ENCODE peak calls at places on chromosomes 11 and 22, in six cellular contexts. T, V, Z, L, Y and M are unnamed samples. For H3K79me2 and H3K4me1, the result is how much of the 10 kb centered on the place peaks cover.

GRCh38 chr11:57214494-57214893 is 22.6 kb downstream of the APLNR start:
- DNase-seq in L (no peak), V (no peak), Z (no peak), Y (no peak), T (no peak), M (no peak)

GRCh38 chr22:36379593-36380361 is 8.0 kb downstream of the MYH9 start:
- DNase-seq in Y (no peak), T (no peak), Z (no peak), V (no peak), L (no peak), M (no peak)

GRCh38 chr11:120001161-120002135 is 136.5 kb downstream of the TRIM29 start:
- DNase-seq in Z (no peak), L (no peak), Y (no peak), V (no peak), T (no peak), M (no peak)

GRCh38 chr11:32290783-32291182 is 144.6 kb downstream of the WT1 start:
- DNase-seq in V (no peak), Z (no peak), L (peak), Y (no peak), T (no peak), M (no peak)

GRCh38 chr11:21927628-21928027 is 265.3 kb upstream of the ANO5 start:
- DNase-seq in L (no peak), Z (no peak), Y (no peak), T (no peak), V (no peak), M (no peak)

GRCh38 chr11:131978351-131978750 is 607.9 kb downstream of the NTM start:
- DNase-seq in Z (no peak), L (no peak), V (no peak), Y (no peak), T (no peak), M (no peak)

GRCh38 chr11:86774422-86774821 is 25.9 kb upstream of the PRSS23 start:
- DNase-seq in V (no peak), L (no peak), T (no peak), Y (no peak), Z (no peak), M (no peak)

GRCh38 chr11:120334894-120335462 is 1.2 kb upstream of the ARHGEF12 start:
- DNase-seq in Z (peak), V (no peak), Y (peak), L (peak), T (peak), M (peak)

GRCh38 chr11:123374622-123374968 is 55.5 kb upstream of the GRAMD1B start:
- DNase-seq in Y (no peak), L (no peak), Z (no peak), V (no peak), T (no peak), M (no peak)

GRCh38 chr11:107272561-107272960 is 185.1 kb downstream of the CWF19L2 start:
- DNase-seq in Y (no peak), L (no peak), V (no peak), T (no peak), Z (no peak), M (no peak)

GRCh38 chr11:46489668-46490560 is 98.3 kb upstream of the CHRM4 start:
- DNase-seq in V (peak), Z (no peak), T (peak), L (peak), Y (no peak), M (peak)

GRCh38 chr11:111463276-111463675 is 48.9 kb downstream of the BTG4 start:
- DNase-seq in Z (no peak), V (no peak), L (no peak), Y (no peak), T (no peak), M (no peak)

GRCh38 chr11:79082920-79083319 is 357.9 kb downstream of the TENM4 start:
- DNase-seq in V (no peak), T (no peak), Y (no peak), Z (no peak), L (no peak), M (no peak)

GRCh38 chr11:108117746-108118371 is 3.5 kb upstream of the ACAT1 start:
- DNase-seq in L (peak), Y (no peak), V (peak), T (peak), Z (no peak), M (peak)

GRCh38 chr11:21142007-21142406 is 472.6 kb downstream of the NELL1 start:
- DNase-seq in Y (peak), L (no peak), T (no peak), V (no peak), Z (no peak), M (no peak)

GRCh38 chr11:86488553-86488952 is 113.9 kb downstream of the CCDC81 start:
- DNase-seq in T (no peak), Z (no peak), Y (no peak), L (no peak), V (no peak), M (no peak)

GRCh38 chr11:107741044-107741823 is 29.4 kb upstream of the SLN start:
- DNase-seq in Y (peak), L (peak), T (peak), Z (peak), V (peak), M (peak)

GRCh38 chr11:28976801-28977145 is 868.6 kb downstream of the METTL15 start:
- DNase-seq in L (no peak), Z (no peak), Y (no peak), V (no peak), T (no peak), M (no peak)

GRCh38 chr11:38562562-38562961 is 1964.5 kb upstream of the RAG2 start:
- DNase-seq in Y (no peak), Z (no peak), L (no peak), V (no peak), T (no peak), M (no peak)

GRCh38 chr11:134562176-134562575 is 150.1 kb upstream of the B3GAT1 start:
- DNase-seq in V (no peak), Y (peak), L (no peak), Z (no peak), T (no peak), M (no peak)

GRCh38 chr11:72764503-72764902 is 12.3 kb upstream of the ARAP1 start:
- DNase-seq in L (no peak), T (no peak), Y (peak), V (no peak), Z (no peak), M (peak)

GRCh38 chr11:44531636-44532035 is 33.8 kb upstream of the CD82 start:
- DNase-seq in L (no peak), Y (no peak), T (no peak), V (no peak), Z (no peak), M (no peak)

GRCh38 chr11:120185678-120186407 is 25.0 kb upstream of the OAF start:
- DNase-seq in L (no peak), Y (no peak), T (no peak), Z (no peak), V (no peak), M (no peak)

DNA sequence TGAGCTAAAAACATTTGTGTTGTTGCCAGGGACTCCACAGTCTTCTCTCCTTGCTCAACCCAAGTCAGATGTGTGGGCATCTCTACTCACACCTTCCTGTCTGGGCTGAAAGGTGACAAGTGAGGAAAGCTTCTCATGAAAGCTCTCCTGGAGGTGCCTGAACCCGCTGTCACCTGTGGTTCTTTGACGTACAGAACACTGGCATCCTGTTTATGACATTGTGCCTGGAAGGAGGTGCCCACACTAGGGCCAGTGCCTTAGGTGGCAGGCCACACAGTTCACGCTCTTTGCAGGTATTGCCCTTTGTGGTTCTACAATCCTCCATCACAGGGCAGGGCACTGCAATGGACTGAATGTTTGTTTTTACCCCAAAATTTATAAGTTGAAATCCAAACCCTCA is 108.5 kb downstream of the CD44 start:
- DNase-seq in Z (no peak), Y (no peak), L (no peak), V (no peak), T (no peak), M (no peak)
- TF ChIP-seq POLR2A in Z (no peak), Y (no peak), L (no peak), V (no peak), T (no peak), M (no peak)

DNA sequence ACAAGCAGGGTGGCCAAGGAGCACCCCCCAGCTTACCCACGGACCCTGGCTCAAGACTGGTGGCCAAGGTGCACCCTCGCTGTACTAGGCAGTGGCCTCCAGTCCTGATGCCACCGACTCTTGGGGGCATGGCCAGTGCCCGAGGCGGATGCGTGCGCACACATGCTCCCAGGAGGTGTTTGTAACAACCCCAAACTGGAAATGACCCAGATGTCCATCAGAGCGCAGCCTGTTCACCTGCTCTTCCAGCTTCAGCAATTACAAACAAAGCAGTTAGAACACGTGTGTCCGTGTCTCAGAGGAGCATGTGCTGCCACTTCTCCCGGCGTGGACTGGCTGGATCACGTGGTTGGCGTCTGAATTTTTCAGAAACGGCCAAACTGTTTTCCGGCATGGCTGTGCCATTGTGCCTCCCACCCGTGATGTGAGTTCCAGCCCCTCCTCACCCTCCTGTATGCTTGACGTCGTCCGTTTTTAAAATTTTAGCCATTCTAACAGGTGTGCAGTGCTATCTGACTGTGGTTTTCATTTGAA is 7.1 kb upstream of the MUC6 start:
- DNase-seq in L (no peak), Z (no peak), T (no peak), V (no peak), Y (no peak), M (no peak)
- H3K79me2 ChIP-seq in L (under half), Z (under half), T (under half), V (under half), Y (under half), M (under half)

DNA sequence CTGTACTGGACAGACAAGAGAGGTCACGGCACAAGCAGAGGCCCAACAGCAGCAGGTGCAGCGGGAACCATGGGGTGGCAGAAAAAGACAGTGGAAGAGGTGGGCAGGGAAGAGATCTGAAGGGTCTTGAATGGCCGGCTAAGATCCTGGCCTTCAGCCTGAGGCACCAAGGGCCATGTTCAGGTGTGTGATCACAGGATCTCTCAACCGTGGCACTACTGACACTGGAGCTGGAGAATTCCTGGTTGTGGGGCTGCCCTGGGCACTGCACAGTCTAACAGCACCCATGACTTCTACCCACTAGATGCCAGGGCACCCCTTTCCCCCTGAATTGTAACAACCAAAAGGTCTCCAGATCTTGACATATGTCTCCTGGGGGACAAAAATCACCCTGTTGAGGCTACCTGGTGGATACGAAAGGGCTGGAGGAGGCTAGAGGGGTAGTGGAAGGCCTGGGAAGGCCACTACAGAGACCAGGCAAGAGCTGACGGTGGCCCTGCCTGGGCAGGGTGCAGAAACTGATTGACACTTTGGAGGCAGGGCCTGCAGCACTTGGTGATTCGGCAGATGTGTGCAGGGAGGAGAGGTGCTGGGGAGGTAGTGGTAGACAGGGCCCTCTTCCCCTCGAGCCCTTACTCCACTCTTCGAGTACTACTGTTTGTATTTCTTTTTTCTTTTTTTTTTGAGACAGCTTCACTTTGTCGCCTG is 8.3 kb downstream of the CSNK1E start:
- DNase-seq in Z (no peak), Y (no peak), V (no peak), L (no peak), T (no peak), M (no peak)
- H3K4me1 ChIP-seq in Z (half or more), Y (under half), V (under half), L (half or more), T (under half), M (under half)

GRCh38 chr11:65555693-65556231 is 2.4 kb downstream of the LTBP3 start:
- DNase-seq in V (peak), Y (no peak), L (peak), T (peak), Z (no peak), M (peak)
- TF ChIP-seq POLR2A in V (no peak), Y (no peak), L (no peak), T (no peak), Z (no peak), M (no peak)

DNA sequence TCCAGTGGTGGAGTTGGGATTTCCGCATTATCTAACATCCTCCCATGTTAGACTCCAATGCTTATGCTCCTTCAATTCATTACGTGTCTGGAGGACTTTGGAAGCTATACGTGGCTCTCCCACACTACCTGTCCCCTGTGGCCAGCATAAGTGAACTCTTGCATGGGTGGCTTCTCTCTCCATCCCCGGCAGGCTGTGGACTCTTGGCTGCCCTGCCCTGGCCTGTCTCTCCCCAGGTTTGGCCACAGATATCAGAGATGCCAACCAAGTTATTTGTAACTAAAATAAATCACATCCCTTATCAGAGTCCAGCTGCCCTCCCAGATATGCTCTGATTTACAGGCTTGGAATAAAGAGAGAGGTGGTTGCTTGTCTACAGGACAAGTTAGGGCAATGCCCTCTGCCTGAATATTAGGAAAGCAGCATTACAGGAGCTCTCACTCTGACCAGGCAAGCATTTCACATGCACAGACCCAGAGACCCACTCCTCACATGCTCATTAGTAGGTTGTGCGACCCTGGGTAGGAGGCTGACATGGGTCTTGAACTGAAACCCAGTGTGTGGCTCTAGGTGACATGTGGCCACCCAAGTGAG is 4.6 kb downstream of the CD44 start:
- DNase-seq in Y (no peak), L (no peak), T (no peak), Z (no peak), V (no peak), M (no peak)
- H3K79me2 ChIP-seq in Y (under half), L (under half), T (half or more), Z (half or more), V (half or more), M (under half)

GRCh38 chr11:65505434-65506315 is 6.8 kb downstream of the MALAT1 start:
- DNase-seq in Z (no peak), T (peak), L (no peak), Y (no peak), V (no peak), M (no peak)
- H3K4me1 ChIP-seq in Z (under half), T (under half), L (half or more), Y (under half), V (half or more), M (under half)